ENCODE peak calls at places on chromosomes 4 and X, in six cellular contexts. I is activated CD8-positive, alpha-beta memory T cell treated with anti-CD3 and anti-CD28 coated beads, Interleukin-2, amount 50 U/mL, for 4 hours; W is IMR-90; S is RPMI8226; K is CD4-positive, alpha-beta T cell; Z is left colon. U is an unnamed sample.

GRCh38 chrX:134416106-134416505 is 43.9 kb upstream of the HPRT1 start:
- DNase-seq in I (no peak), W (no peak), S (no peak), K (no peak), Z (no peak), U (no peak)

GRCh38 chr4:54230479-54231418 is 1.7 kb downstream of the PDGFRA start:
- DNase-seq in I (no peak), W (no peak), S (no peak), K (no peak), Z (peak), U (no peak)

GRCh38 chr4:155822572-155822971 is 43.5 kb downstream of the ASIC5 start:
- DNase-seq in I (no peak), W (peak), S (no peak), K (no peak), Z (no peak), U (no peak)

GRCh38 chr4:76733380-76733779 is 164.6 kb downstream of the SOWAHB start:
- DNase-seq in I (no peak), W (no peak), S (peak), K (no peak), Z (no peak), U (peak)

GRCh38 chr4:41156574-41156973 is 57.8 kb downstream of the APBB2 start:
- DNase-seq in I (no peak), W (peak), S (no peak), K (no peak), Z (no peak), U (no peak)

GRCh38 chr4:41590591-41590990 is 52.6 kb downstream of the LIMCH1 start:
- DNase-seq in I (no peak), W (no peak), S (no peak), K (no peak), Z (no peak), U (no peak)

GRCh38 chr4:85610450-85610849 is 135.5 kb downstream of the ARHGAP24 start:
- DNase-seq in I (no peak), W (no peak), S (no peak), K (no peak), Z (no peak), U (no peak)

GRCh38 chrX:115174548-115174947 is 14.7 kb upstream of the RBMXL3 start:
- DNase-seq in I (no peak), W (peak), S (no peak), K (no peak), Z (no peak), U (no peak)

GRCh38 chrX:40105016-40105790 is 7.4 kb upstream of the BCOR start:
- DNase-seq in I (no peak), W (no peak), S (peak), K (no peak), Z (no peak), U (peak)

GRCh38 chr4:54276633-54277426 is 47.7 kb downstream of the PDGFRA start:
- DNase-seq in I (no peak), W (no peak), S (no peak), K (no peak), Z (no peak), U (no peak)

GRCh38 chr4:56215901-56216300 is 171.4 kb downstream of the AASDH start:
- DNase-seq in I (no peak), W (peak), S (no peak), K (no peak), Z (peak), U (peak)

GRCh38 chr4:185341841-185342240 is 53.9 kb downstream of the LRP2BP start:
- DNase-seq in I (no peak), W (no peak), S (no peak), K (no peak), Z (no peak), U (no peak)

GRCh38 chr4:156615066-156615514 is 356.5 kb downstream of the PDGFC start:
- DNase-seq in I (no peak), W (peak), S (no peak), K (no peak), Z (no peak), U (no peak)

GRCh38 chr4:188839704-188840103 is 700.5 kb downstream of the TRIML1 start:
- DNase-seq in I (no peak), W (peak), S (no peak), K (no peak), Z (no peak), U (no peak)

GRCh38 chr4:54473077-54473545 is 184.6 kb upstream of the KIT start:
- DNase-seq in I (no peak), W (peak), S (no peak), K (no peak), Z (no peak), U (no peak)

GRCh38 chrX:55908685-55909212 is 191.2 kb downstream of the RRAGB start:
- DNase-seq in I (no peak), W (no peak), S (peak), K (no peak), Z (peak), U (peak)

GRCh38 chr4:81919238-81919637 is 447.5 kb upstream of the RASGEF1B start:
- DNase-seq in I (no peak), W (peak), S (no peak), K (no peak), Z (no peak), U (no peak)

GRCh38 chr4:84477738-84478137 is 21.4 kb downstream of the NKX6-1 start:
- DNase-seq in I (no peak), W (no peak), S (no peak), K (no peak), Z (no peak), U (no peak)